ENCODE peak calls at places on chromosomes 11 and 22, in six cellular contexts. L is H1, Z is IMR-90, R is neuronal stem cell, O is trophoblast cell, I is mesenchymal stem cell. A is an unnamed sample.

GRCh38 chr11:72602250-72602904 is 71.8 kb downstream of the PDE2A start:
- DNase-seq in L (no peak), Z (no peak), R (no peak), O (no peak), I (no peak), A (no peak)

GRCh38 chr22:43988116-43988817 is 33.0 kb downstream of the SAMM50 start:
- DNase-seq in L (no peak), Z (no peak), R (no peak), O (no peak), I (no peak), A (no peak)

GRCh38 chr11:76054330-76054729 is 152.0 kb downstream of the WNT11 start:
- DNase-seq in L (no peak), Z (no peak), R (no peak), O (peak; percentile 15), I (no peak), A (no peak)

GRCh38 chr11:105372214-105372613 is 232.6 kb upstream of the CARD18 start:
- DNase-seq in L (no peak), Z (no peak), R (no peak), O (no peak), I (no peak), A (no peak)

GRCh38 chr22:42649261-42650056 is at the start of gene CYB5R3:
- DNase-seq in L (peak; percentile 90), Z (peak; percentile 73), R (peak; percentile 66), O (peak; percentile 63), I (peak; percentile 82), A (peak; percentile 90)

GRCh38 chr11:119903821-119904220 is 174.8 kb upstream of the NECTIN1 start:
- DNase-seq in L (no peak), Z (no peak), R (no peak), O (no peak), I (no peak), A (no peak)

GRCh38 chr11:2200536-2200935 is 28.9 kb upstream of the TH start:
- DNase-seq in L (no peak), Z (no peak), R (no peak), O (no peak), I (no peak), A (no peak)

GRCh38 chr11:134139873-134140331 is 71.0 kb downstream of the JAM3 start:
- DNase-seq in L (peak; percentile 75), Z (peak; percentile 83), R (peak; percentile 38), O (peak; percentile 41), I (peak; percentile 81), A (peak; percentile 65)

GRCh38 chr11:330307-330693 is 9.6 kb upstream of the IFITM3 start:
- DNase-seq in L (no peak), Z (no peak), R (no peak), O (no peak), I (no peak), A (peak; percentile 39)

GRCh38 chr11:77109236-77110019 is 6.8 kb downstream of the OMP start:
- DNase-seq in L (no peak), Z (peak; percentile 37), R (no peak), O (no peak), I (no peak), A (no peak)

GRCh38 chr11:8258771-8259170 is 4.9 kb downstream of the LMO1 start:
- DNase-seq in L (peak; percentile 35), Z (peak; percentile 26), R (no peak), O (peak; percentile 18), I (no peak), A (peak; percentile 19)

GRCh38 chr11:27596802-27597201 is 90.2 kb upstream of the LIN7C start:
- DNase-seq in L (no peak), Z (no peak), R (no peak), O (no peak), I (no peak), A (no peak)

GRCh38 chr11:103700605-103701004 is 335.8 kb upstream of the DDI1 start:
- DNase-seq in L (no peak), Z (peak; percentile 79), R (no peak), O (peak; percentile 32), I (peak; percentile 51), A (no peak)

GRCh38 chr22:25775501-25775900 is 33.5 kb downstream of the MYO18B start:
- DNase-seq in L (peak; percentile 82), Z (peak; percentile 21), R (peak; percentile 41), O (no peak), I (peak; percentile 71), A (peak; percentile 64)

GRCh38 chr11:77147668-77148321 is 19.7 kb downstream of the MYO7A start:
- DNase-seq in L (peak; percentile 79), Z (no peak), R (no peak), O (no peak), I (no peak), A (peak; percentile 86)

GRCh38 chr11:21622995-21623394 is 569.9 kb upstream of the ANO5 start:
- DNase-seq in L (no peak), Z (no peak), R (no peak), O (no peak), I (no peak), A (no peak)

GRCh38 chr22:40024201-40025061 is 29.7 kb downstream of the FAM83F start:
- DNase-seq in L (peak; percentile 90), Z (peak; percentile 51), R (peak; percentile 67), O (peak; percentile 17), I (peak; percentile 71), A (peak; percentile 76)

GRCh38 chr11:6427516-6427915 is 8.6 kb upstream of the APBB1 start:
- DNase-seq in L (no peak), Z (no peak), R (no peak), O (no peak), I (no peak), A (no peak)

GRCh38 chr11:122246885-122247284 is 130.9 kb upstream of the BLID start:
- DNase-seq in L (no peak), Z (peak; percentile 24), R (no peak), O (no peak), I (no peak), A (no peak)

GRCh38 chr11:121717296-121717695 is 264.5 kb upstream of the SORL1-AS1 start:
- DNase-seq in L (no peak), Z (no peak), R (no peak), O (no peak), I (no peak), A (no peak)

GRCh38 chr22:46303347-46303965 is 6.8 kb downstream of the GTSE1 start:
- DNase-seq in L (no peak), Z (peak; percentile 65), R (no peak), O (no peak), I (peak; percentile 22), A (no peak)

GRCh38 chr22:50481440-50482106 is at the start of gene ADM2:
- DNase-seq in L (peak; percentile 89), Z (no peak), R (peak; percentile 49), O (no peak), I (peak; percentile 38), A (peak; percentile 79)

GRCh38 chr11:110463153-110463552 is 33.4 kb downstream of the FDX1 start:
- DNase-seq in L (peak; percentile 65), Z (peak; percentile 66), R (peak; percentile 23), O (no peak), I (peak; percentile 52), A (peak; percentile 58)

GRCh38 chr11:128552783-128553661 is 34.3 kb downstream of the ETS1 start:
- DNase-seq in L (no peak), Z (peak; percentile 87), R (no peak), O (no peak), I (peak; percentile 91), A (no peak)

GRCh38 chr22:30875481-30876215 is 92.9 kb downstream of the MORC2 start:
- DNase-seq in L (no peak), Z (no peak), R (no peak), O (no peak), I (no peak), A (no peak)

GRCh38 chr11:13008625-13009475 is at the start of gene RASSF10:
- DNase-seq in L (peak; percentile 95), Z (no peak), R (peak; percentile 80), O (peak; percentile 43), I (peak; percentile 5), A (peak; percentile 97)
- H3K4me2 ChIP-seq in L (peak within 1 kb of the TSS; percentile 97), Z (peak within 1 kb of the TSS; percentile 16), R (peak within 1 kb of the TSS; percentile 97), O (peak within 1 kb of the TSS; percentile 90), I (peak within 1 kb of the TSS; percentile 97), A (peak within 1 kb of the TSS; percentile 72)

GRCh38 chr11:19816040-19816439 is 103.4 kb downstream of the NAV2 start:
- DNase-seq in L (no peak), Z (no peak), R (no peak), O (no peak), I (no peak), A (no peak)

GRCh38 chr11:19816817-19817216 is 104.2 kb downstream of the NAV2 start:
- DNase-seq in L (no peak), Z (no peak), R (no peak), O (no peak), I (no peak), A (peak; percentile 53)

GRCh38 chr11:19817265-19817851 is 104.7 kb downstream of the NAV2 start:
- DNase-seq in L (peak; percentile 77), Z (no peak), R (no peak), O (no peak), I (no peak), A (peak; percentile 82)

GRCh38 chr11:19819148-19819547 is 106.5 kb downstream of the NAV2 start:
- DNase-seq in L (no peak), Z (no peak), R (no peak), O (no peak), I (no peak), A (no peak)

GRCh38 chr11:19817870-19818269 is 105.2 kb downstream of the NAV2 start:
- DNase-seq in L (no peak), Z (no peak), R (no peak), O (no peak), I (no peak), A (no peak)
- H3K14ac ChIP-seq in L (peak overlapping the region; percentile 78), Z (no peak overlapping the region), R (no peak overlapping the region), O (no peak overlapping the region), I (no peak overlapping the region), A (no peak overlapping the region)

DNA sequence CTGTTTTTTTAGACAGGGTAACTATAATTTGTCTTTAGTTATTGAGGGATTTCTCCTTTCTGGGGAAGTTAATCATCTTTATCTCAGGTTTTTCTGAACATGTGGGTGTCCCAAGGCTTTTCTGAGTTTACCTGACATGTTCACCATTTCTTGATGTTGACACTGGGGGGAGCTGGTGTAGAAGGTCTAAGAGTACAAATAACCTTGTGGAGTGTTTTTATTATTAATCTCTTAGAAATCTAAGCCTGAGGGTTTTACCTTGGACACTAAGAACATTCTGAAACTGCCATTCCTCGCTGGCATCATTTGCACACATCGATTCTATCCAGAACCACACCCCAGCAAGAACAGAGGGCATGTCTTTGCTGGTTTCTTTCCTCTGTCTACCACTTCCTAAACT is 15.6 kb upstream of the C11orf91 start:
- DNase-seq in L (no peak), Z (no peak), R (no peak), O (no peak), I (no peak), A (no peak)
- H4K91ac ChIP-seq in L (no peak overlapping the region), Z (no peak overlapping the region), R (no peak overlapping the region), O (no peak overlapping the region), I (no peak overlapping the region), A (no peak overlapping the region)

DNA sequence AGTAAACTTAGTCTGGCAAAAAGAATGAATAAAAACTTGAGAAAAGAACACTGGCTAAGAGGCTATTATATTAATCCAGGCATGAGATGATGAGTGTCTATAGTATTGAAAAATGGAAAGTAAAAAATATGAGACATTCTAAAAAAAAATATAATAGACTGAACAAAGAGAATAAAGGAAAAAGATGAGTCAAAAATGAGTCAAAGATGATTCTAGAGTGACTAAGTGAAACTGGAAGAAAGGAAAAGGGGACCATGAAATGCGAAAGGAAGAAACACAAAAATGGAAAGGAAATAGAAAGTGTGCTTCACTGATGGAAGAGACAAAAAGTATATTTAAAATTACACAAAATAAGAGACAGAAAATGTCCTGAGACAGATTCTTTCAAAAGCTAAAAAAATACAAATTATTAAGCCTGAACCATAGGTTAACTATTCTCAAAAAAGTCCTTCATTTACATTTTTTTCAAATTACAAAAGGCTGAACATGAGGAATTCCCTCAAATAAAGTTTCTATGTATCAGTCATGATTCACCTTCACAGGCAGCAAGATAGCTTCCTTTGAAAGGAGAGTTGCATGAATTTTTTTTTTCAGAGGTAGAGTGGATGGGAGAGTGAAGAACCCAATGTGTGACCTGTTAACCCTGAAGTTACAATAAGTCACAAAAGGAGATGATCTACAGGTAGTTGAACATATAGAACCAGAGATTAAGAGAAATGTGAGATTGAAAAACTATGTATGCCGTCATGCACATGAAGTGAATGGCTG is 75.2 kb downstream of the EIF3M start:
- DNase-seq in L (no peak), Z (peak; percentile 53), R (no peak), O (no peak), I (no peak), A (no peak)
- H3K4me2 ChIP-seq in L (no peak overlapping the region), Z (no peak overlapping the region), R (no peak overlapping the region), O (no peak overlapping the region), I (no peak overlapping the region), A (no peak overlapping the region)

A was measured in H9.